ENCODE peak calls at places on chromosomes 6 and 20, in ten cellular contexts. B, S, C, U, V, Q, T, K, Y and H are unnamed samples. For H3K4me1, H3K27me3 and H3K36me3, the result is how much of the 10 kb centered on the place peaks cover.

GRCh38 chr6:141521440-141521839 is 611.3 kb upstream of the GJE1 start:
- DNase-seq in B (no peak), S (no peak), C (no peak), U (no peak), V (no peak), Q (no peak), T (no peak), K (no peak), Y (no peak), H (no peak)

GRCh38 chr6:133467231-133467981 is 226.2 kb downstream of the EYA4 start:
- DNase-seq in B (no peak), S (no peak), C (no peak), U (no peak), V (no peak), Q (no peak), T (no peak), K (no peak), Y (no peak), H (no peak)

GRCh38 chr20:51371720-51372119 is 170.8 kb downstream of the NFATC2 start:
- DNase-seq in B (no peak), S (no peak), C (no peak), U (no peak), V (no peak), Q (no peak), T (no peak), K (no peak), Y (no peak), H (no peak)

GRCh38 chr6:134529921-134530320 is 212.0 kb upstream of the SGK1 start:
- DNase-seq in B (no peak), S (no peak), C (no peak), U (no peak), V (no peak), Q (no peak), T (no peak), K (no peak), Y (no peak), H (no peak)

GRCh38 chr20:20225325-20225724 is 142.6 kb upstream of the INSM1 start:
- DNase-seq in B (no peak), S (no peak), C (no peak), U (no peak), V (no peak), Q (no peak), T (no peak), K (no peak), Y (no peak), H (no peak)

GRCh38 chr6:99092461-99092860 is 144.7 kb upstream of the FBXL4 start:
- DNase-seq in B (no peak), S (no peak), C (no peak), U (no peak), V (no peak), Q (no peak), T (no peak), K (no peak), Y (no peak), H (no peak)

GRCh38 chr6:127514396-127515227 is 4.5 kb downstream of the MTCL3 start:
- DNase-seq in B (peak), S (no peak), C (peak), U (peak), V (peak), Q (peak), T (peak), K (peak), Y (no peak), H (peak)

GRCh38 chr6:37459981-37460800 is 27.2 kb downstream of the CMTR1 start:
- DNase-seq in B (no peak), S (no peak), C (peak), U (no peak), V (no peak), Q (no peak), T (no peak), K (no peak), Y (no peak), H (no peak)

GRCh38 chr20:50302463-50303041 is 111.9 kb downstream of the CEBPB start:
- DNase-seq in B (no peak), S (no peak), C (no peak), U (peak), V (no peak), Q (peak), T (no peak), K (no peak), Y (peak), H (no peak)

GRCh38 chr6:67880939-67881705 is 754.0 kb upstream of the ADGRB3 start:
- DNase-seq in B (no peak), S (no peak), C (no peak), U (no peak), V (no peak), Q (no peak), T (no peak), K (no peak), Y (no peak), H (no peak)

GRCh38 chr6:81689580-81689979 is 62.9 kb downstream of the TENT5A start:
- DNase-seq in B (no peak), S (no peak), C (no peak), U (no peak), V (no peak), Q (no peak), T (no peak), K (no peak), Y (no peak), H (no peak)

GRCh38 chr20:11544029-11544678 is 373.5 kb upstream of the BTBD3 start:
- DNase-seq in B (no peak), S (no peak), C (peak), U (no peak), V (no peak), Q (no peak), T (no peak), K (no peak), Y (no peak), H (no peak)

GRCh38 chr6:14066782-14067406 is 50.7 kb upstream of the CD83 start:
- DNase-seq in B (no peak), S (no peak), C (peak), U (no peak), V (no peak), Q (no peak), T (no peak), K (no peak), Y (no peak), H (no peak)

GRCh38 chr6:35919827-35920751 is 809 bp downstream of the SRPK1 start:
- DNase-seq in B (peak), S (peak), C (peak), U (peak), V (peak), Q (no peak), T (peak), K (peak), Y (peak), H (no peak)

GRCh38 chr6:89360415-89360999 is 8.0 kb upstream of the UBE2J1 start:
- DNase-seq in B (no peak), S (no peak), C (no peak), U (no peak), V (no peak), Q (no peak), T (no peak), K (no peak), Y (no peak), H (no peak)

GRCh38 chr6:56866917-56867522 is 87.9 kb upstream of the BEND6 start:
- DNase-seq in B (no peak), S (no peak), C (no peak), U (no peak), V (no peak), Q (no peak), T (no peak), K (no peak), Y (no peak), H (no peak)
- H3K4me1 ChIP-seq in B (under half), S (under half), C (under half), U (under half), V (under half), Q (under half), T (under half), K (under half), Y (under half), H (half or more)

DNA sequence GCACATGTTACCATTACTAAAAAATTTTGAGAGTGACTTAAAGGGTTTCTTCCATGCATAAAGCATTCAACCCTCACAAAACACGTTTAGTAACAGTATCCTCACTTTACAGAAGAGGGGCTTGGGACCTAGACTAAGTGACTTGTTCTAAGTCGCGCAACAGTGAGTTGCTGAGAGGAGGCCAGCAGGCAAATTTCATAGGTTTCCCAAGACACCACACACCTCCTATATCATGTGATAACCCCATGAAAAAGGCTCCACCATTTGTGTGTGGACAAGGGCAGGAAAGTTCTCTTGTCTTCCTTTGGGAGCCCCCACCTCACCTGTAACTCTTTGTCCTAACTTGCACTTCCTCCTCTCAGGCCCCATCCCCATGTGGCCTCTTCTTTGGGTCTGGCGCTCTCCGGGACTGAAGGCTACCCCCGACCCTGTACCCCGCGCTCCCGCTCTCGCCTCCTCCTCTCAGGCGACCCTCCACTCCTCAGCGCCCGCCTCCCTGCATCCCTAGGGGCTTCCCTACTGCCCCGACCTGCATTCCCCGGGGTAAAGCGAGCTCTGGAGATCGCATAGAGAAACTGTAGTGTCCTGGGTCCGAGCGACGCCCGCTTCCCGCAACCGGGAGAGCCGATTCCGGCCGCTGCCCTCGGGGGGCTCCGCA is 397 bp downstream of the PSMB8 start:
- DNase-seq in B (peak), S (no peak), C (no peak), U (no peak), V (no peak), Q (peak), T (peak), K (no peak), Y (no peak), H (no peak)
- H3K27me3 ChIP-seq in B (under half), S (under half), C (half or more), U (under half), V (under half), Q (under half), T (under half), K (under half), Y (under half), H (under half)

DNA sequence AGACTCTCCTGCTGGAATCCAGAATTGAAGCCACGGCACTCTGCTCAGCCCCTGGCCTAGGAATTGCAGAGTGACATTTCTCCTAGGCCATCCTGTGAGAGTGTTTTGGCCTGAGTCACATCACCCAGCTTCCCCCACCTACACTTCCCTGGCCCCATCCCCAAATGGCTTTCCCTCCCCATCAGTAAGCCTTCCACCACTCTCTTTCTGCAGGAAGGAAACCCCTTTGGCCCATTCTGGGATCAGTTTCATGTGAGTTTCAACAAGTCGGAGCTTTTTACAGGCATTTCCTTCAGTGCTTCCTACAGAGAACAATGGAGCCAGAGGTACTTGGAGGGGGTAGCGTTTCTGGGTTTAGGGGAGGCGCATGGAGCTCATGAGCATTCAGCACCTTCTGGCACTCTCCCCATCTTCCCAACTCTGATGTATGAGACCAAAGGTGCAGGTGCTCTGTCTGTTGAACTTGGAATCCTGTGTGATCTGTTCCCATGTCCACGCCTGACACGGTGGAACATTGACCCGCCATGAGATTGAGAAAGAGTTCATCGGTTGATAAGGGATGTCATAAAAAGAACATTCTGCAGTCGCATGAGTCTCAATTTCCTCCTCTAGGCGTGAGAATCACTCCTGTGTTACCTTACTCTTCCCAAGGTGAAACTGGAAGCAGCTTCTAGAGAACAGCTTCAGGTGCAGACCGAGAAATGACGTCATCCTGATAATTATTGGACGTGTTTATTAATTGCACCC is 8.9 kb downstream of the POFUT1 start:
- DNase-seq in B (peak), S (no peak), C (no peak), U (no peak), V (no peak), Q (no peak), T (no peak), K (no peak), Y (no peak), H (no peak)
- H3K36me3 ChIP-seq in B (under half), S (half or more), C (half or more), U (half or more), V (under half), Q (under half), T (under half), K (half or more), Y (under half), H (half or more)

GRCh38 chr20:38169636-38170035 is 4.6 kb upstream of the TGM2 start:
- DNase-seq in B (no peak), S (no peak), C (no peak), U (no peak), V (no peak), Q (no peak), T (no peak), K (no peak), Y (peak), H (no peak)

GRCh38 chr20:38167466-38167850 is 2.4 kb upstream of the TGM2 start:
- DNase-seq in B (no peak), S (no peak), C (no peak), U (no peak), V (no peak), Q (no peak), T (no peak), K (no peak), Y (peak), H (no peak)

GRCh38 chr20:38168791-38169589 is 3.9 kb upstream of the TGM2 start:
- DNase-seq in B (peak), S (peak), C (no peak), U (peak), V (no peak), Q (no peak), T (no peak), K (no peak), Y (no peak), H (no peak)

GRCh38 chr20:38166707-38167233 is 1.7 kb upstream of the TGM2 start:
- DNase-seq in B (no peak), S (no peak), C (no peak), U (no peak), V (no peak), Q (no peak), T (no peak), K (no peak), Y (peak), H (no peak)

DNA sequence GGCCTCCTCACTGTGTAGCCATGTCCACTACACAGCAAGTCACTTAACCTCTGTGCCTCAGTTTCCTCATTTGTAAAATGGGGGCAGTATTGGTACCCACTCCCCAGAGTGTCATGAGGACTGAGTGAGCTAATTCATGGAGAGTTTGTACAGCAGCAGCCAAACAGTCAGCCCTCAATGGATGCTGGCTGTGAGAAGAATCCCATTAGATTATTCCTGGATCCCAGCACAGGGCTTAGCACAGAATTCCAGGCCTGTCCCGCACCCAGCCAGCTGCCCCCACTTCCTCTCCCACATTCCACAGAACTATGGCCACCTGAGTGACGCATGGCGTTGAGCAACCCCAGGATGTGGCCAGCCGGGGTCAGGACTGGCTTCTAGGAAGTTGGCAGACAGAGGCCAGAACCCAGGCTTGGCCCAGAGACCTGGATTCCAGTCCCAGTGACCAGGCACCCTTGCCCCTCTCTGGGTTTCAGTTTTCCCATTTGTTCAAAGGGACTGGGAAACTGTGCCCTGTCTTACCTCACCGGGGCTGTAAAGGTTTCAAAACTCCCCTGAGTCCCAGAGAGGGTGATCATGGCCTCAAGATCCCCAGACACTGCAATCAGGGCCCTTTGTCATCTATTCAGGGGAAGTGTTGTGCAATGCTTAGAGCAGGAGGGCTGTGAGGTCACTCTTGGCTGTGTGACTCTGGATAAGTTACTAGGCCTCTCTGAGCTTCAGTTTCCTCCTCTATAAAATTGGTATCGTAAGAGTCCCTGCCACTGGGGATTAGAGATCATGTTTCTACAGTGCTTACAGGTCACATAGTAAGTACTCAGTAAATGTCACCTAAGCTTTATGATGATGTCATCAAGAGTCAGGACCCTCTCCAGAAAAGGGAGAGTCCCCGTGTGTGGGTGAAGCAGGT is 3.0 kb upstream of the TGM2 start:
- DNase-seq in B (peak), S (peak), C (no peak), U (peak), V (peak), Q (no peak), T (no peak), K (peak), Y (peak), H (peak)
- H3K4me1 ChIP-seq in B (under half), S (under half), C (under half), U (half or more), V (under half), Q (under half), T (under half), K (half or more), Y (under half), H (half or more)

GRCh38 chr6:25692472-25692871 is 40.5 kb downstream of the SCGN start:
- DNase-seq in B (no peak), S (no peak), C (peak), U (no peak), V (no peak), Q (no peak), T (no peak), K (no peak), Y (no peak), H (no peak)

GRCh38 chr6:25685896-25686295 is 33.9 kb downstream of the SCGN start:
- DNase-seq in B (no peak), S (no peak), C (no peak), U (no peak), V (no peak), Q (no peak), T (no peak), K (no peak), Y (no peak), H (no peak)

GRCh38 chr6:25694366-25694765 is 42.4 kb downstream of the SCGN start:
- DNase-seq in B (no peak), S (no peak), C (no peak), U (no peak), V (no peak), Q (no peak), T (no peak), K (no peak), Y (no peak), H (no peak)

GRCh38 chr6:25691885-25692284 is 39.9 kb downstream of the SCGN start:
- DNase-seq in B (no peak), S (no peak), C (no peak), U (no peak), V (no peak), Q (no peak), T (no peak), K (no peak), Y (no peak), H (no peak)

GRCh38 chr6:25689966-25690365 is 38.0 kb downstream of the SCGN start:
- DNase-seq in B (no peak), S (no peak), C (no peak), U (no peak), V (no peak), Q (no peak), T (no peak), K (no peak), Y (no peak), H (no peak)
- H3K27me3 ChIP-seq in B (under half), S (under half), C (under half), U (under half), V (under half), Q (under half), T (under half), K (under half), Y (under half), H (under half)

DNA sequence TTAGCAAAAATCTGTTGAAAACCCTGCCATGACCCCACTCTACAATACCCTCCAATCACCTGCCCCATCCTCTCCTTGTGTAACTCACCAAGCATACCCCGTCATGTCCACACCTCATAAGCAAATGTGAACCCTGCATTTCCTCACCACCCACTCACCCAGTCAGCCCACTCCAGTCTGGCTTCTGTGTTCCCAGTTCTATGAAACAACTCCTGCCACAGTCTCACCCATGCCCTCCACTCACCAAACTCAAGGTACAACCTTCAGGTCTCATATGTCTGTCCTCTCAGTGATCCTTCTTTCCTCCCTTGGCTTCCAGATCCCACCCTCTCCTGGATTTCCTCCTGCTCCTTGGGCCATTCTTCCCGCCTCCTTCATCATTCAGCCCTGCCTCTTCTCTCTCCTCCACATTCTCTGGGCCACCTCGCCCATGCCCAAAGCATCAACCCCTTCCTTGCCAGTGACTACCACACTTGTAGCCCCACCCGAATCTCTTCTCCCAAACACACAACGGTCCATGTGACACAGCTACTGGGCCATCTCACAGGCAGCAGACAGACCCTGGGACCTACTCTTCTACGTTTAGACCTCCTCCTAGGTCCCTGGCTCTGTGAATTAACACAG is 8.8 kb downstream of the DDRGK1 start:
- DNase-seq in B (no peak), S (no peak), C (no peak), U (no peak), V (no peak), Q (no peak), T (no peak), K (no peak), Y (no peak), H (no peak)
- H3K36me3 ChIP-seq in B (under half), S (half or more), C (half or more), U (half or more), V (half or more), Q (under half), T (half or more), K (half or more), Y (half or more), H (half or more)

DNA sequence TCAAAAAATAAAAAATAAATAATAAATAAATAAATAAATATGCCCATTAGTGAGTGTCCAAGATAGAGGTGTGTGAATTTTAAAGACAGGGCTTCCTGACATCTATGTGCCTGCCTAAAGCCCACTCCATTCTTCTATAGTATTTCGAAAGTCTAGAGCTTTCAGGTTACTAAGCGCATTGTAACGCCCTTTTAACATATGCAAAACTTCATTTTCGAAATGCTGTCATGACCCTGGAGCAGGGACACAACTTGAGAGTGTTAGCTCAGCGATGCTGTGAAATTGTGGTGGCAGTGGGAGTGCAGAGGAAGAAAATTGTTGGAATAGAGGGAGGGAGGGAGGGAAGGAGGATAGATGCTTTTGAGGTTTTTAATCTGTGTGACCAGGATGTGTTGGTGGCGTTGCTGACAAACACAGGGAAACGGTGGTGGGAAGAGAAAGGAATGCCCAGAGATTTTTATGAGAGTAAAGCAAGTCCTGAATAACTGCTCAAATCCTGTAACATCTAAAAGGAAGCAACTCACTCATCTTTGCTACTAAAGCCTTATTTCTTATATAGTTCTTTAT is 169.3 kb downstream of the ARID1B start:
- DNase-seq in B (no peak), S (no peak), C (no peak), U (no peak), V (no peak), Q (no peak), T (no peak), K (no peak), Y (no peak), H (no peak)
- H3K4me1 ChIP-seq in B (under half), S (under half), C (under half), U (under half), V (under half), Q (under half), T (under half), K (half or more), Y (under half), H (under half)